ENCODE peak calls at places on chromosomes 1 and 21, in six cellular contexts. S is MM.1S, R is activated B cell treated with CpG ODN at 0.5 μM for 24 hours, O is endodermal cell, D is HFF-Myc, Y is coronary artery. E is an unnamed sample.

GRCh38 chr1:162056043-162056442 is 13.4 kb upstream of the NOS1AP start:
- DNase-seq in S (peak; percentile 75), R (no peak), O (peak; percentile 93), D (peak; percentile 66), Y (no peak), E (peak; percentile 20)

GRCh38 chr21:41641821-41642368 is 125.0 kb downstream of the RIPK4 start:
- DNase-seq in S (no peak), R (no peak), O (peak; percentile 72), D (peak; percentile 76), Y (peak; percentile 94), E (no peak)

GRCh38 chr1:217881131-217881543 is 250.0 kb downstream of the SPATA17 start:
- DNase-seq in S (no peak), R (no peak), O (no peak), D (no peak), Y (no peak), E (no peak)

GRCh38 chr1:235675152-235675890 is 25.7 kb upstream of the GNG4 start:
- DNase-seq in S (no peak), R (no peak), O (no peak), D (peak; percentile 50), Y (no peak), E (no peak)

GRCh38 chr21:38913120-38913975 is 107.6 kb downstream of the ETS2 start:
- DNase-seq in S (no peak), R (no peak), O (peak; percentile 88), D (no peak), Y (peak; percentile 89), E (no peak)

GRCh38 chr1:63983391-63984256 is 209.8 kb downstream of the ROR1 start:
- DNase-seq in S (no peak), R (no peak), O (no peak), D (no peak), Y (no peak), E (no peak)

GRCh38 chr1:225746361-225747179 is 31.1 kb upstream of the SRP9 start:
- DNase-seq in S (no peak), R (no peak), O (peak; percentile 98), D (no peak), Y (peak; percentile 82), E (no peak)

GRCh38 chr1:103997631-103998030 is 247.9 kb downstream of the AMY1C start:
- DNase-seq in S (no peak), R (no peak), O (no peak), D (no peak), Y (no peak), E (no peak)

GRCh38 chr1:112508242-112509004 is at the start of gene WNT2B:
- DNase-seq in S (peak; percentile 10), R (peak; percentile 43), O (peak; percentile 90), D (no peak), Y (no peak), E (no peak)

GRCh38 chr21:33658919-33659318 is 16.6 kb downstream of the ITSN1 start:
- DNase-seq in S (no peak), R (no peak), O (no peak), D (no peak), Y (no peak), E (no peak)

GRCh38 chr1:108643492-108644333 is 17.2 kb downstream of the HENMT1 start:
- DNase-seq in S (peak; percentile 53), R (no peak), O (peak; percentile 54), D (peak; percentile 47), Y (no peak), E (peak; percentile 58)

GRCh38 chr1:182444497-182444896 is 5.4 kb upstream of the RGSL1 start:
- DNase-seq in S (no peak), R (no peak), O (peak; percentile 71), D (no peak), Y (no peak), E (no peak)
- TF ChIP-seq CTCF in S (peak; percentile 21), R (no peak), O (peak; percentile 57), D (peak; percentile 13), Y (no peak), E (peak; percentile 10)

DNA sequence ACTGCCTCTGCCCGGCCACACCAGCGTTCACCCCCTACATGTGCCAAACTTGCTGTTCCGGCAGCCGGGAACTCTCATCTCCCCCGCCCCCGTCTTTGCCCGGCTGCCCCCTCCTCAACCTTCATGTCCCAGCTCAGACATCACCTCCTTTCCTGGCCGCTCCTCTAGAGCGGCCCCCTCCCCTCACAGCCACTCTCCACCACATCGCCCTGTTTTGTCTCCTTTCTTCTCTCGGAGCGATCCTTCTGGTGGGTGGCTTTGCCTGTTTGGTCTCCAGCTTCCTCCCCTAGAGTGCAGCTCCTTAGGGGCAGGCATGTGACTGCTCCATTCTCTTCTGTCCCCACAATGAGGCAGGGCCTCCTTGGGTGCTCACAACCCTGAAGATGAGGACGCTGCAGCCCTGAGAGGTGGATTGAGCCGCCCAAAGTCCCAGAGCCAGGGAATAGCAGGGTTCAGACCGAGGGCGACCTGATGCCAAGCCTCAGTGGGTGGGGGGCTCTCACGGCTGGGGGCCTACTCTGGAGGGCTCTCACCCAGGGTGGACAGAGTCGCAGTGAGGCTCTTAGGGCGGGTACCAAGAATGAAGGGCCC is 44.9 kb upstream of the ECE1 start:
- DNase-seq in S (no peak), R (no peak), O (no peak), D (no peak), Y (peak; percentile 77), E (no peak)
- TF ChIP-seq CTCF in S (no peak), R (no peak), O (peak; percentile 46), D (no peak), Y (no peak), E (no peak)

DNA sequence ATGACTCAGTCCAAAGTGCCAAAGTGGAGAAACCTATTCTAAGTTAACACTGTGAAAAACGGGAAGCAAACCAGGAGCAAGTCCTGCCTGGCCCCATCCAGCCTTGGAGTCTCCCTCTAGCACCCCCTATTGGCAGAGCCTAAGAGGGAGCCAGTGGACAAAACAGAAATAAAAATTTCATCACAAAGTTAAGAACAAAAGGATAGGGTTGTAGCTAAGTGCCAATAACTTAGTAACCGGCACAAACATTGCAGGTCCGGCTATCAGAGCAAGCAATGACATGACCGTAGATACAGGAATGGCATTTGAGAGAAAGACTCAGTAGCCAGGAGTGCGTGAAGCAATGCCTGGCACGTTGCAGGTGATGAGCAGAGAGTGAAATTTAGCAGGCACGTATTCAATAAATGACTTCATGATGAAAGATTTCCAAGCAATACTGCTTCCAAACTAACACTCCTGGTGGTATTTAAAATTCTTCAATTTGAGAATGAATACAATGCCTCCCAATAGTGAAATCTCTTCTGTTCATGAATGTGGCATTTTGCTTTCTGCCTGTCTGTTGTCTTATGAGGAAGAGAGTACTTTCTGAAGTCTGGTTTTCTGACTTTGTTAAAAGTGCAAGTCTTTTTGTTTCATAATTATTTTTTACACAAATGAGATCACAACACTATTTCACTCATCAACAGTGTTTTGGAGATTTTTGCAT is 391.0 kb downstream of the OMA1 start:
- DNase-seq in S (no peak), R (no peak), O (peak; percentile 82), D (no peak), Y (no peak), E (no peak)
- TF ChIP-seq CTCF in S (peak; percentile 29), R (no peak), O (peak; percentile 91), D (peak; percentile 70), Y (no peak), E (peak; percentile 26)

GRCh38 chr1:152347116-152347728 is 12.6 kb downstream of the FLG2 start:
- DNase-seq in S (peak; percentile 85), R (no peak), O (peak; percentile 65), D (peak; percentile 32), Y (no peak), E (no peak)

GRCh38 chr1:152344463-152344862 is 15.3 kb downstream of the FLG2 start:
- DNase-seq in S (no peak), R (no peak), O (no peak), D (no peak), Y (no peak), E (no peak)

GRCh38 chr1:152349611-152350010 is 10.2 kb downstream of the FLG2 start:
- DNase-seq in S (no peak), R (no peak), O (no peak), D (no peak), Y (no peak), E (no peak)

DNA sequence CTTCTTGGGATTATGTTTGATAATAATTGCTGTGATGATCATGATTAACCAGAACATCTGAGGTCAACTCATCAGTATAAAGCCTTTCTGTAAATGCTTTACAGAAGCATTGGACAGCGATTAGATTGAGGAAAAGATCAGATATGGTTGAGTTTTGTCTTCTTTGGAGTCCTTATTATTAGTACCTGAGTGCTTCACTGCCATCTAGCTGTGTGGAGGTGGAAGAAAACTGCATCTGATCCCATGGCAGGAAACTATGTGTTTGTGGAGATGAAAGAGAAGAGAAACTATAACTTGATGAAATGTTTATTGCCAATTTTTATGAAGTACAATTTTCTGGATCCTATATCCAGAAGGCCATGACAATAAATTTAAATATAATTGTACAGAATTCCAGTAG is 11.4 kb downstream of the FLG2 start:
- DNase-seq in S (peak; percentile 18), R (no peak), O (no peak), D (no peak), Y (no peak), E (no peak)
- TF ChIP-seq CTCF in S (peak; percentile 50), R (no peak), O (no peak), D (no peak), Y (no peak), E (no peak)

GRCh38 chr1:67484492-67484891 is 54.3 kb upstream of the SERBP1 start:
- DNase-seq in S (no peak), R (no peak), O (no peak), D (no peak), Y (no peak), E (no peak)

GRCh38 chr1:67493148-67493547 is 62.9 kb upstream of the SERBP1 start:
- DNase-seq in S (no peak), R (no peak), O (no peak), D (no peak), Y (no peak), E (no peak)

GRCh38 chr1:67485046-67485811 is 55.0 kb upstream of the SERBP1 start:
- DNase-seq in S (no peak), R (no peak), O (no peak), D (no peak), Y (no peak), E (no peak)

GRCh38 chr1:67491280-67491679 is 61.1 kb upstream of the SERBP1 start:
- DNase-seq in S (no peak), R (no peak), O (no peak), D (no peak), Y (no peak), E (no peak)

GRCh38 chr1:67489643-67490042 is 59.4 kb upstream of the SERBP1 start:
- DNase-seq in S (no peak), R (no peak), O (no peak), D (no peak), Y (no peak), E (no peak)
- TF ChIP-seq CTCF in S (no peak), R (no peak), O (peak; percentile 73), D (no peak), Y (no peak), E (peak; percentile 23)